ENCODE peak calls at places on chromosomes 6 and 20, in seven cellular contexts. One of them, this sample, is unnamed.

GRCh38 chr20:59825944-59826759 is 107.3 kb downstream of the SYCP2 start:
- DNase-seq in GM13976: peak
- DNase-seq in dorsolateral prefrontal cortex: peak
- DNase-seq in esophagus squamous epithelium: no peak
- DNase-seq in stimulated activated naive B cell treated with anti-CD40 and anti-IgM and Interleukin-4, amounts not matched to agents 10 μg/mL and 1 μg/mL and 100 μg/mL, for 72 hours: no peak
- DNase-seq in SW480: peak
- DNase-seq in tibial artery: no peak
- DNase-seq in this sample: no peak

GRCh38 chr6:129186988-129187387 is 304.1 kb downstream of the LAMA2 start:
- DNase-seq in GM13976: no peak
- DNase-seq in dorsolateral prefrontal cortex: no peak
- DNase-seq in stimulated activated naive B cell treated with anti-CD40 and anti-IgM and Interleukin-4, amounts not matched to agents 10 μg/mL and 1 μg/mL and 100 μg/mL, for 72 hours: no peak
- DNase-seq in esophagus squamous epithelium: no peak
- DNase-seq in SW480: peak
- DNase-seq in tibial artery: no peak
- DNase-seq in this sample: no peak

GRCh38 chr6:43639984-43640800 is 4.6 kb downstream of the MAD2L1BP start:
- DNase-seq in tibial artery: no peak
- DNase-seq in stimulated activated naive B cell treated with anti-CD40 and anti-IgM and Interleukin-4, amounts not matched to agents 10 μg/mL and 1 μg/mL and 100 μg/mL, for 72 hours: no peak
- DNase-seq in SW480: no peak
- DNase-seq in GM13976: no peak
- DNase-seq in dorsolateral prefrontal cortex: no peak
- DNase-seq in esophagus squamous epithelium: no peak
- DNase-seq in this sample: no peak

GRCh38 chr6:166197361-166197760 is 29.7 kb upstream of the TBXT start:
- DNase-seq in dorsolateral prefrontal cortex: no peak
- DNase-seq in tibial artery: no peak
- DNase-seq in SW480: no peak
- DNase-seq in stimulated activated naive B cell treated with anti-CD40 and anti-IgM and Interleukin-4, amounts not matched to agents 10 μg/mL and 1 μg/mL and 100 μg/mL, for 72 hours: no peak
- DNase-seq in esophagus squamous epithelium: no peak
- DNase-seq in GM13976: no peak
- DNase-seq in this sample: no peak

GRCh38 chr6:167733740-167734661 is 92.7 kb upstream of the AFDN start:
- DNase-seq in stimulated activated naive B cell treated with anti-CD40 and anti-IgM and Interleukin-4, amounts not matched to agents 10 μg/mL and 1 μg/mL and 100 μg/mL, for 72 hours: no peak
- DNase-seq in dorsolateral prefrontal cortex: no peak
- DNase-seq in tibial artery: peak
- DNase-seq in SW480: peak
- DNase-seq in esophagus squamous epithelium: no peak
- DNase-seq in GM13976: no peak
- DNase-seq in this sample: no peak

GRCh38 chr20:38658879-38659612 is 57.4 kb downstream of the ARHGAP40 start:
- DNase-seq in SW480: peak
- DNase-seq in esophagus squamous epithelium: no peak
- DNase-seq in stimulated activated naive B cell treated with anti-CD40 and anti-IgM and Interleukin-4, amounts not matched to agents 10 μg/mL and 1 μg/mL and 100 μg/mL, for 72 hours: no peak
- DNase-seq in dorsolateral prefrontal cortex: peak
- DNase-seq in GM13976: peak
- DNase-seq in tibial artery: no peak
- DNase-seq in this sample: no peak

GRCh38 chr20:46011631-46012482 is 3.1 kb downstream of the MMP9 start:
- DNase-seq in GM13976: peak
- DNase-seq in tibial artery: no peak
- DNase-seq in stimulated activated naive B cell treated with anti-CD40 and anti-IgM and Interleukin-4, amounts not matched to agents 10 μg/mL and 1 μg/mL and 100 μg/mL, for 72 hours: no peak
- DNase-seq in esophagus squamous epithelium: no peak
- DNase-seq in dorsolateral prefrontal cortex: no peak
- DNase-seq in SW480: peak
- DNase-seq in this sample: no peak

GRCh38 chr20:62183426-62184142 is 756 bp downstream of the MTG2 start:
- DNase-seq in tibial artery: no peak
- DNase-seq in dorsolateral prefrontal cortex: no peak
- DNase-seq in GM13976: no peak
- DNase-seq in SW480: no peak
- DNase-seq in stimulated activated naive B cell treated with anti-CD40 and anti-IgM and Interleukin-4, amounts not matched to agents 10 μg/mL and 1 μg/mL and 100 μg/mL, for 72 hours: no peak
- DNase-seq in esophagus squamous epithelium: no peak
- DNase-seq in this sample: no peak

GRCh38 chr6:7137335-7138106 is 29.8 kb downstream of the RREB1 start:
- DNase-seq in dorsolateral prefrontal cortex: no peak
- DNase-seq in GM13976: peak
- DNase-seq in stimulated activated naive B cell treated with anti-CD40 and anti-IgM and Interleukin-4, amounts not matched to agents 10 μg/mL and 1 μg/mL and 100 μg/mL, for 72 hours: peak
- DNase-seq in tibial artery: peak
- DNase-seq in SW480: peak
- DNase-seq in esophagus squamous epithelium: no peak
- DNase-seq in this sample: no peak

GRCh38 chr6:70413829-70414494 is 654 bp downstream of the FAM135A start:
- DNase-seq in GM13976: no peak
- DNase-seq in tibial artery: no peak
- DNase-seq in SW480: peak
- DNase-seq in stimulated activated naive B cell treated with anti-CD40 and anti-IgM and Interleukin-4, amounts not matched to agents 10 μg/mL and 1 μg/mL and 100 μg/mL, for 72 hours: peak
- DNase-seq in esophagus squamous epithelium: no peak
- DNase-seq in dorsolateral prefrontal cortex: peak
- DNase-seq in this sample: no peak

GRCh38 chr6:12304487-12304886 is 14.3 kb downstream of the EDN1 start:
- DNase-seq in stimulated activated naive B cell treated with anti-CD40 and anti-IgM and Interleukin-4, amounts not matched to agents 10 μg/mL and 1 μg/mL and 100 μg/mL, for 72 hours: no peak
- DNase-seq in esophagus squamous epithelium: no peak
- DNase-seq in dorsolateral prefrontal cortex: no peak
- DNase-seq in GM13976: no peak
- DNase-seq in tibial artery: no peak
- DNase-seq in SW480: no peak
- DNase-seq in this sample: no peak

GRCh38 chr6:27754408-27754782 is 157.8 kb downstream of the OR2B2 start:
- DNase-seq in stimulated activated naive B cell treated with anti-CD40 and anti-IgM and Interleukin-4, amounts not matched to agents 10 μg/mL and 1 μg/mL and 100 μg/mL, for 72 hours: no peak
- DNase-seq in tibial artery: no peak
- DNase-seq in esophagus squamous epithelium: no peak
- DNase-seq in dorsolateral prefrontal cortex: no peak
- DNase-seq in SW480: no peak
- DNase-seq in GM13976: no peak
- DNase-seq in this sample: no peak

GRCh38 chr20:63315982-63316491 is 23.1 kb downstream of the COL20A1 start:
- DNase-seq in dorsolateral prefrontal cortex: no peak
- DNase-seq in SW480: no peak
- DNase-seq in esophagus squamous epithelium: no peak
- DNase-seq in GM13976: no peak
- DNase-seq in tibial artery: peak
- DNase-seq in stimulated activated naive B cell treated with anti-CD40 and anti-IgM and Interleukin-4, amounts not matched to agents 10 μg/mL and 1 μg/mL and 100 μg/mL, for 72 hours: no peak
- DNase-seq in this sample: no peak

GRCh38 chr6:143027058-143027457 is 33.6 kb upstream of the AIG1 start:
- DNase-seq in SW480: no peak
- DNase-seq in GM13976: no peak
- DNase-seq in esophagus squamous epithelium: no peak
- DNase-seq in tibial artery: peak
- DNase-seq in dorsolateral prefrontal cortex: no peak
- DNase-seq in stimulated activated naive B cell treated with anti-CD40 and anti-IgM and Interleukin-4, amounts not matched to agents 10 μg/mL and 1 μg/mL and 100 μg/mL, for 72 hours: no peak
- DNase-seq in this sample: no peak

GRCh38 chr6:138159246-138159645 is 2.5 kb upstream of the ARFGEF3 start:
- DNase-seq in tibial artery: no peak
- DNase-seq in dorsolateral prefrontal cortex: no peak
- DNase-seq in esophagus squamous epithelium: no peak
- DNase-seq in GM13976: no peak
- DNase-seq in SW480: no peak
- DNase-seq in stimulated activated naive B cell treated with anti-CD40 and anti-IgM and Interleukin-4, amounts not matched to agents 10 μg/mL and 1 μg/mL and 100 μg/mL, for 72 hours: no peak
- DNase-seq in this sample: no peak

GRCh38 chr6:72811971-72812421 is 190.1 kb downstream of the KCNQ5 start:
- DNase-seq in GM13976: no peak
- DNase-seq in dorsolateral prefrontal cortex: no peak
- DNase-seq in stimulated activated naive B cell treated with anti-CD40 and anti-IgM and Interleukin-4, amounts not matched to agents 10 μg/mL and 1 μg/mL and 100 μg/mL, for 72 hours: no peak
- DNase-seq in SW480: no peak
- DNase-seq in esophagus squamous epithelium: no peak
- DNase-seq in tibial artery: no peak
- DNase-seq in this sample: no peak

GRCh38 chr6:47112311-47112710 is 70.2 kb upstream of the ADGRF1 start:
- DNase-seq in esophagus squamous epithelium: no peak
- DNase-seq in tibial artery: no peak
- DNase-seq in stimulated activated naive B cell treated with anti-CD40 and anti-IgM and Interleukin-4, amounts not matched to agents 10 μg/mL and 1 μg/mL and 100 μg/mL, for 72 hours: no peak
- DNase-seq in GM13976: no peak
- DNase-seq in dorsolateral prefrontal cortex: no peak
- DNase-seq in SW480: peak
- DNase-seq in this sample: no peak

GRCh38 chr6:44801188-44801587 is 413.7 kb downstream of the CDC5L start:
- DNase-seq in tibial artery: no peak
- DNase-seq in GM13976: no peak
- DNase-seq in esophagus squamous epithelium: no peak
- DNase-seq in dorsolateral prefrontal cortex: no peak
- DNase-seq in SW480: no peak
- DNase-seq in stimulated activated naive B cell treated with anti-CD40 and anti-IgM and Interleukin-4, amounts not matched to agents 10 μg/mL and 1 μg/mL and 100 μg/mL, for 72 hours: no peak
- DNase-seq in this sample: no peak

GRCh38 chr6:168906251-168906845 is 347.3 kb downstream of the THBS2 start:
- DNase-seq in esophagus squamous epithelium: no peak
- DNase-seq in tibial artery: no peak
- DNase-seq in GM13976: no peak
- DNase-seq in SW480: no peak
- DNase-seq in dorsolateral prefrontal cortex: no peak
- DNase-seq in stimulated activated naive B cell treated with anti-CD40 and anti-IgM and Interleukin-4, amounts not matched to agents 10 μg/mL and 1 μg/mL and 100 μg/mL, for 72 hours: no peak
- DNase-seq in this sample: no peak

GRCh38 chr6:153167026-153167891 is 36.2 kb upstream of the RGS17 start:
- DNase-seq in stimulated activated naive B cell treated with anti-CD40 and anti-IgM and Interleukin-4, amounts not matched to agents 10 μg/mL and 1 μg/mL and 100 μg/mL, for 72 hours: no peak
- DNase-seq in dorsolateral prefrontal cortex: no peak
- DNase-seq in esophagus squamous epithelium: no peak
- DNase-seq in GM13976: no peak
- DNase-seq in tibial artery: no peak
- DNase-seq in SW480: peak
- DNase-seq in this sample: no peak

GRCh38 chr6:44473393-44473792 is 85.9 kb downstream of the CDC5L start:
- DNase-seq in dorsolateral prefrontal cortex: no peak
- DNase-seq in SW480: no peak
- DNase-seq in esophagus squamous epithelium: no peak
- DNase-seq in tibial artery: no peak
- DNase-seq in stimulated activated naive B cell treated with anti-CD40 and anti-IgM and Interleukin-4, amounts not matched to agents 10 μg/mL and 1 μg/mL and 100 μg/mL, for 72 hours: no peak
- DNase-seq in GM13976: no peak
- DNase-seq in this sample: no peak

GRCh38 chr20:49457444-49457843 is 25.0 kb downstream of the KCNB1 start:
- DNase-seq in tibial artery: no peak
- DNase-seq in esophagus squamous epithelium: no peak
- DNase-seq in SW480: no peak
- DNase-seq in dorsolateral prefrontal cortex: no peak
- DNase-seq in GM13976: no peak
- DNase-seq in stimulated activated naive B cell treated with anti-CD40 and anti-IgM and Interleukin-4, amounts not matched to agents 10 μg/mL and 1 μg/mL and 100 μg/mL, for 72 hours: no peak
- DNase-seq in this sample: no peak

GRCh38 chr20:50153153-50153499 is 397 bp downstream of the PEDS1 start:
- DNase-seq in stimulated activated naive B cell treated with anti-CD40 and anti-IgM and Interleukin-4, amounts not matched to agents 10 μg/mL and 1 μg/mL and 100 μg/mL, for 72 hours: no peak
- DNase-seq in tibial artery: no peak
- DNase-seq in GM13976: no peak
- DNase-seq in esophagus squamous epithelium: no peak
- DNase-seq in SW480: no peak
- DNase-seq in dorsolateral prefrontal cortex: peak
- DNase-seq in this sample: no peak

GRCh38 chr20:12354725-12355124 is 437.0 kb downstream of the BTBD3 start:
- DNase-seq in GM13976: no peak
- DNase-seq in tibial artery: no peak
- DNase-seq in SW480: no peak
- DNase-seq in stimulated activated naive B cell treated with anti-CD40 and anti-IgM and Interleukin-4, amounts not matched to agents 10 μg/mL and 1 μg/mL and 100 μg/mL, for 72 hours: no peak
- DNase-seq in dorsolateral prefrontal cortex: no peak
- DNase-seq in esophagus squamous epithelium: no peak
- DNase-seq in this sample: no peak

GRCh38 chr6:75532521-75532920 is 38.9 kb upstream of the FILIP1 start:
- DNase-seq in SW480: no peak
- DNase-seq in esophagus squamous epithelium: no peak
- DNase-seq in GM13976: no peak
- DNase-seq in tibial artery: no peak
- DNase-seq in dorsolateral prefrontal cortex: no peak
- DNase-seq in stimulated activated naive B cell treated with anti-CD40 and anti-IgM and Interleukin-4, amounts not matched to agents 10 μg/mL and 1 μg/mL and 100 μg/mL, for 72 hours: no peak
- DNase-seq in this sample: no peak

GRCh38 chr20:49505518-49505917 is 23.1 kb upstream of the KCNB1 start:
- DNase-seq in stimulated activated naive B cell treated with anti-CD40 and anti-IgM and Interleukin-4, amounts not matched to agents 10 μg/mL and 1 μg/mL and 100 μg/mL, for 72 hours: no peak
- DNase-seq in SW480: no peak
- DNase-seq in tibial artery: no peak
- DNase-seq in dorsolateral prefrontal cortex: peak
- DNase-seq in GM13976: no peak
- DNase-seq in esophagus squamous epithelium: no peak
- DNase-seq in this sample: no peak

GRCh38 chr20:41340327-41341055 is at the start of gene LPIN3:
- DNase-seq in esophagus squamous epithelium: no peak
- DNase-seq in tibial artery: peak
- DNase-seq in dorsolateral prefrontal cortex: no peak
- DNase-seq in SW480: peak
- DNase-seq in GM13976: peak
- DNase-seq in stimulated activated naive B cell treated with anti-CD40 and anti-IgM and Interleukin-4, amounts not matched to agents 10 μg/mL and 1 μg/mL and 100 μg/mL, for 72 hours: peak
- DNase-seq in this sample: no peak

GRCh38 chr20:23596856-23597255 is 8.9 kb downstream of the CST9 start:
- DNase-seq in stimulated activated naive B cell treated with anti-CD40 and anti-IgM and Interleukin-4, amounts not matched to agents 10 μg/mL and 1 μg/mL and 100 μg/mL, for 72 hours: no peak
- DNase-seq in SW480: peak
- DNase-seq in esophagus squamous epithelium: no peak
- DNase-seq in dorsolateral prefrontal cortex: no peak
- DNase-seq in GM13976: no peak
- DNase-seq in tibial artery: no peak
- DNase-seq in this sample: no peak

GRCh38 chr20:24913076-24913628 is 35.9 kb upstream of the CST7 start:
- DNase-seq in SW480: no peak
- DNase-seq in esophagus squamous epithelium: no peak
- DNase-seq in tibial artery: no peak
- DNase-seq in stimulated activated naive B cell treated with anti-CD40 and anti-IgM and Interleukin-4, amounts not matched to agents 10 μg/mL and 1 μg/mL and 100 μg/mL, for 72 hours: no peak
- DNase-seq in dorsolateral prefrontal cortex: no peak
- DNase-seq in GM13976: no peak
- DNase-seq in this sample: no peak